ENCODE peak calls at places on chromosomes 6 and 20, in seven cellular contexts. D is fibroblast of the aortic adventitia, A is AG09309, L is psoas muscle, J is H1, O is HCT116, N is mammary epithelial cell. C is an unnamed sample.

GRCh38 chr6:91483415-91483814 is 896.5 kb upstream of the MAP3K7 start:
- DNase-seq in D (no peak), A (no peak), L (no peak), J (no peak), O (no peak), N (no peak), C (no peak)

GRCh38 chr6:47134476-47135189 is 92.5 kb upstream of the ADGRF1 start:
- DNase-seq in D (peak; percentile 96), A (peak; percentile 89), L (no peak), J (no peak), O (peak; percentile 88), N (peak; percentile 94), C (peak; percentile 96)

GRCh38 chr6:52106994-52107393 is 19.6 kb upstream of the PKHD1 start:
- DNase-seq in D (no peak), A (no peak), L (no peak), J (no peak), O (no peak), N (no peak), C (no peak)

GRCh38 chr6:52352239-52353008 is 9.5 kb upstream of the PAQR8 start:
- DNase-seq in D (peak; percentile 95), A (peak; percentile 85), L (no peak), J (no peak), O (peak; percentile 82), N (peak; percentile 96), C (peak; percentile 94)

GRCh38 chr6:113739066-113739655 is 118.0 kb upstream of the MARCKS start:
- DNase-seq in D (no peak), A (no peak), L (no peak), J (no peak), O (no peak), N (no peak), C (no peak)

GRCh38 chr20:20227013-20227571 is 140.8 kb upstream of the INSM1 start:
- DNase-seq in D (no peak), A (no peak), L (no peak), J (no peak), O (no peak), N (no peak), C (no peak)

GRCh38 chr6:154901856-154902552 is 93.1 kb upstream of the TIAM2 start:
- DNase-seq in D (no peak), A (no peak), L (no peak), J (no peak), O (no peak), N (no peak), C (no peak)

GRCh38 chr6:126422912-126423311 is 83.0 kb downstream of the CENPW start:
- DNase-seq in D (no peak), A (no peak), L (no peak), J (no peak), O (no peak), N (no peak), C (no peak)

GRCh38 chr6:130322673-130323268 is 43.0 kb upstream of the TMEM200A start:
- DNase-seq in D (peak; percentile 91), A (peak; percentile 47), L (no peak), J (no peak), O (peak; percentile 48), N (peak; percentile 31), C (peak; percentile 16)

GRCh38 chr6:167464177-167464576 is 139.3 kb downstream of the TTLL2 start:
- DNase-seq in D (no peak), A (no peak), L (no peak), J (no peak), O (no peak), N (no peak), C (no peak)

GRCh38 chr6:167465497-167465896 is 140.6 kb downstream of the TTLL2 start:
- DNase-seq in D (no peak), A (no peak), L (no peak), J (no peak), O (no peak), N (no peak), C (no peak)

GRCh38 chr6:167467793-167468431 is 143.0 kb downstream of the TTLL2 start:
- DNase-seq in D (no peak), A (no peak), L (no peak), J (no peak), O (no peak), N (no peak), C (no peak)

GRCh38 chr6:167467282-167467681 is 142.4 kb downstream of the TTLL2 start:
- DNase-seq in D (no peak), A (no peak), L (no peak), J (no peak), O (no peak), N (no peak), C (no peak)

GRCh38 chr6:167462913-167463312 is 138.0 kb downstream of the TTLL2 start:
- DNase-seq in D (no peak), A (no peak), L (no peak), J (no peak), O (no peak), N (no peak), C (no peak)
- TF ChIP-seq CTCF in D (no peak), A (no peak), L (no peak), J (no peak), O (no peak), N (no peak), C (no peak)

DNA sequence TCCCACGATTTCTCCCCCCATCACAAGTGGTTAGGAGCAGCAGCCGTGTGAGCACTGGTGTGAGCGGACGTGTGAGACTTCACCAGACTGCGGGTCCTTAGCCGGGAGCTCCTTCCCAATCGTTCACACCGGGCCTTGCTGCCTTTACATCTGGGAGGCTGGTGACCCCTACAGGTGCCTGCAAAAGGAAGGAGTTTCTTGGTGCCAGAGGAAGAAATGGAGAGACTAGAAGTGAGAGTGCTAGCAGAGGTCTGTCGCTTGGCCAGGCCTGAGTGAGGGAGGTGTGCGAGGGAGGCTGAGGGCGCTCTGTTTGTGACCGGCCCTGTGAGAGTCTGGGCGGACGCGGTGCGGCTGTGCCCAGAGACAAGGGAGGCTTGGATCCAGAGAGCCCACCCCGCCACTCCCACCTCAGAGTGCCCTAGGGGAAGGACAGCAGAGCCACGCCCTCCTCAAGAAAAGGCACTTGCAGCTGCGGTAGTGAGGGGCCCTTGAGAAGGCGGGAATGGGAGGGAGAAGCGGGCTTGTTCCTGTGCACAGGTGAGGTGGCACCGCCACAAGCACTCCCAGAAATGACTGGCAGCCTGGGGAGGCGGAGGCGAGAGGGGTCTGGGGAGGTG is 10.0 kb upstream of the ARMC2 start:
- DNase-seq in D (peak; percentile 29), A (no peak), L (no peak), J (no peak), O (no peak), N (no peak), C (peak; percentile 13)
- H3K4me3 ChIP-seq in D (no peak overlapping the region), A (no peak overlapping the region), L (no peak overlapping the region), J (peak overlapping the region; percentile 38), O (no peak overlapping the region), N (no peak overlapping the region), C (no peak overlapping the region)

DNA sequence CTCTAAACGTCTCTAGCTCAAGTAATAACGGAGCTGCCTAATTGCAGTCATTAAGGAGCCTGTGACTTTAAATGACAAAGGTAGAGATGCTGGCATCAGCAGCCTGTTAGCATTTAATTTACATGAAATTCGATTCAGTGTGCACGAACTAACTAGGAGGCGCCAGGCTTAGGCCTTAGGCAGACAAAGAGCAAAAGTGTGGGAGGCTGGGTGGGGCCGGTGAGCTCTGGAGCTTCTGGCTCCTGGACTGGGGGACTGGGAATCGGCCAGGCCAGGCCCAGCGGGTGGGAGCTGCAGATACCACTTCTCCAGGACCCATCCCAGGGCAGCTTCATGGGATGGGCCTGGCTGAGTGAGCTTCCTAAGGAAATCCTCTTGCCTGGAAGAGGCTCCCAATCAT is 170.0 kb upstream of the AGPAT4 start:
- DNase-seq in D (peak; percentile 30), A (no peak), L (no peak), J (peak; percentile 31), O (no peak), N (no peak), C (no peak)
- TF ChIP-seq CTCF in D (no peak), A (no peak), L (no peak), J (no peak), O (no peak), N (no peak), C (peak; percentile 12)

DNA sequence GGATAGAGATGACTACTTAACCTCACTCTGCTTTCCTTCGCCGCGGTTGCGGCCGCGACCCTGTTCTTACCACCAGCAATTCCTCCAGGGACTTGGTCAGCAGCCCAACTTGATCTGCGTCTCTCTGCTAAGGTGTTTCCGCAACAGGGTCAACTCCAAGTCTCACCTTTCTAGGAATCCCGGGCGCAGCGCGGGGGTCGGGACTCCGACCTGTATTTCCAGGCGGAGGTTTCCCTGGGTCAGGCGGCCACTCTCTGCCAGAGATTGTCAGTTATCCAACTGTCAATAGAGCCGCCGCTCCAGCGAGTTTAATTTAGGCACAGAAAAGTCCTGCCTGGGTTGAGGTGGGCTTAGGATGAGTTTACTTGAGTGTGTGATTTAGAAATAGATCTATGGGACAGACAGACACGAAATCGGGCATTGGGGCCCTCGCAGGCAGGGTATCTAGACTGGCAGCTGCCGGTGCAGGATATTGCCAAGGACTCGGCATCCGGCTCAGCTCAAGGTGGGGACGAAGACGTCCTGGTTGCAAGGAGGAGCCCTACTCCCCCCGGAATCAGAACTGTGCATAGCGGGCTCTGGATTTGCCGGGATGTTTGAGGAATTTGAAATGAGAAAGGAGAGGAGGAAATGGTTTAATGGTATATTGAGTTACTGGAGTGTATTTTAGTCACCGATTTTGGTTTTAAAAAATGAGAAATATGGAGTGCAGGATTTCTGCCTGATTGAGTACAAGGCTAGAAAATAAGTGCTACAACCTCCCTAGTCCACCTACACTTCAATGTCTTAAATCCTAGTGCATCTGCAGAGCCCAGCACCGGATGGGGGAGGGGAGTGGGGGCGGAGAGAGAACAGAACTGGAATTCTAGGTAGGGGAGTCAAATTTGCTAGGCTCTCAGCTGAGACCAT is 23.7 kb downstream of the POM121L2 start:
- DNase-seq in D (no peak), A (no peak), L (no peak), J (no peak), O (no peak), N (no peak), C (no peak)
- H3K4me3 ChIP-seq in D (no peak overlapping the region), A (no peak overlapping the region), L (no peak overlapping the region), J (peak overlapping the region; percentile 81), O (no peak overlapping the region), N (peak overlapping the region; percentile 46), C (peak overlapping the region; percentile 15)

GRCh38 chr6:131949909-131950766 is 1.0 kb downstream of the CCN2 start:
- DNase-seq in D (peak; percentile 96), A (peak; percentile 81), L (peak; percentile 73), J (no peak), O (peak; percentile 32), N (peak; percentile 85), C (peak; percentile 68)
- TF ChIP-seq CTCF in D (peak; percentile 56), A (peak; percentile 63), L (peak; percentile 44), J (peak; percentile 71), O (peak; percentile 53), N (peak; percentile 31), C (peak; percentile 50)

GRCh38 chr20:22402550-22402949 is 181.8 kb downstream of the FOXA2 start:
- DNase-seq in D (no peak), A (no peak), L (no peak), J (no peak), O (no peak), N (no peak), C (no peak)
- H3K4me3 ChIP-seq in D (no peak overlapping the region), A (no peak overlapping the region), L (no peak overlapping the region), J (no peak overlapping the region), O (no peak overlapping the region), N (no peak overlapping the region), C (no peak overlapping the region)